ENCODE peak calls at places on chromosome 22, in six cellular contexts. X is tibial nerve, Z is ovary, W is stomach, B is heart left ventricle, C is endothelial cell of umbilical vein. S is an unnamed sample.

GRCh38 chr22:26617251-26618199 is at the start of gene CRYBB1:
- DNase-seq in X (no peak), W (no peak), B (peak), Z (no peak), C (no peak), S (no peak)

GRCh38 chr22:23801886-23802377 is 15.2 kb downstream of the SMARCB1 start:
- DNase-seq in C (no peak), Z (no peak), X (no peak), W (no peak), B (no peak), S (no peak)

GRCh38 chr22:46625113-46625842 is 5.1 kb downstream of the GRAMD4 start:
- DNase-seq in X (no peak), B (peak), W (no peak), Z (no peak), C (no peak), S (no peak)

GRCh38 chr22:25750569-25751173 is 8.7 kb downstream of the MYO18B start:
- DNase-seq in B (no peak), Z (no peak), W (no peak), X (no peak), C (no peak), S (no peak)

GRCh38 chr22:47901911-47902310 is 1139.5 kb downstream of the TBC1D22A start:
- DNase-seq in W (no peak), C (no peak), Z (no peak), X (no peak), B (no peak), S (no peak)

GRCh38 chr22:47807506-47807905 is 1045.1 kb downstream of the TBC1D22A start:
- DNase-seq in B (no peak), C (no peak), X (no peak), Z (no peak), W (no peak), S (no peak)

GRCh38 chr22:48356731-48357130 is 1470.9 kb downstream of the BRD1 start:
- DNase-seq in X (no peak), B (no peak), Z (no peak), W (no peak), C (no peak), S (no peak)

GRCh38 chr22:24985824-24986214 is 33.3 kb downstream of the KIAA1671 start:
- DNase-seq in C (peak), X (no peak), B (no peak), Z (no peak), W (no peak), S (no peak)

GRCh38 chr22:39873963-39874362 is 19.6 kb downstream of the ENTHD1 start:
- DNase-seq in C (no peak), X (no peak), W (no peak), Z (no peak), B (no peak), S (no peak)

GRCh38 chr22:31289335-31289734 is 3.0 kb downstream of the PIK3IP1 start:
- DNase-seq in Z (peak), B (no peak), C (no peak), X (no peak), W (peak), S (no peak)

GRCh38 chr22:47371263-47372090 is 609.0 kb downstream of the TBC1D22A start:
- DNase-seq in B (no peak), C (no peak), Z (no peak), W (peak), X (no peak), S (no peak)

GRCh38 chr22:24225044-24225601 is 19.8 kb downstream of the GGT5 start:
- DNase-seq in B (no peak), X (no peak), Z (no peak), W (no peak), C (no peak), S (no peak)

GRCh38 chr22:17969732-17970131 is 54.6 kb downstream of the MICAL3 start:
- DNase-seq in C (peak), X (no peak), Z (no peak), B (peak), W (no peak), S (peak)

GRCh38 chr22:28710889-28711285 is 30.7 kb downstream of the CHEK2 start:
- DNase-seq in W (no peak), Z (no peak), B (no peak), C (peak), X (no peak), S (no peak)

GRCh38 chr22:23911318-23911980 is 17.3 kb downstream of the MIF start:
- DNase-seq in B (no peak), W (no peak), C (no peak), Z (peak), X (no peak), S (no peak)

GRCh38 chr22:29509815-29510214 is 29.8 kb downstream of the NEFH start:
- DNase-seq in X (no peak), C (no peak), B (no peak), W (no peak), Z (no peak), S (no peak)

GRCh38 chr22:18024956-18025720 is 777 bp upstream of the MICAL3 start:
- DNase-seq in Z (no peak), W (no peak), C (no peak), X (no peak), B (no peak), S (no peak)

GRCh38 chr22:17944205-17944725 is 80.1 kb downstream of the MICAL3 start:
- DNase-seq in Z (no peak), B (no peak), X (no peak), W (no peak), C (no peak), S (no peak)

GRCh38 chr22:17931400-17931825 is 92.9 kb downstream of the MICAL3 start:
- DNase-seq in X (no peak), C (no peak), W (peak), Z (no peak), B (no peak), S (no peak)

GRCh38 chr22:39498802-39499201 is 3.3 kb upstream of the MIEF1 start:
- DNase-seq in Z (no peak), W (no peak), C (no peak), X (no peak), B (no peak), S (no peak)

GRCh38 chr22:31879585-31879984 is 64.8 kb upstream of the YWHAH start:
- DNase-seq in W (no peak), Z (no peak), C (no peak), X (no peak), B (no peak), S (no peak)

GRCh38 chr22:29269230-29269604 is 1.1 kb downstream of the EWSR1 start:
- DNase-seq in C (no peak), W (no peak), X (no peak), Z (no peak), B (no peak), S (no peak)

GRCh38 chr22:20744456-20744855 is 29.5 kb upstream of the SERPIND1 start:
- DNase-seq in Z (no peak), C (no peak), X (no peak), W (no peak), B (peak), S (no peak)
- TF ChIP-seq POLR2A in Z (no peak), C (no peak), X (no peak), W (no peak), B (no peak), S (no peak)

GRCh38 chr22:22671506-22671905 is 27.1 kb downstream of the GGTLC2 start:
- DNase-seq in C (no peak), X (no peak), W (no peak), Z (no peak), B (no peak), S (no peak)
- TF ChIP-seq POLR2A in C (no peak), X (no peak), W (no peak), Z (no peak), B (no peak), S (no peak)

GRCh38 chr22:36350751-36351594 is 36.8 kb downstream of the MYH9 start:
- DNase-seq in C (peak), B (no peak), Z (peak), X (no peak), W (no peak), S (no peak)

GRCh38 chr22:36349726-36350125 is 38.0 kb downstream of the MYH9 start:
- DNase-seq in B (no peak), X (no peak), W (no peak), Z (no peak), C (peak), S (no peak)

GRCh38 chr22:36352775-36353507 is 34.8 kb downstream of the MYH9 start:
- DNase-seq in Z (peak), C (peak), B (no peak), W (peak), X (peak), S (no peak)

GRCh38 chr22:36355362-36355761 is 32.4 kb downstream of the MYH9 start:
- DNase-seq in C (no peak), X (no peak), W (no peak), Z (no peak), B (no peak), S (no peak)

DNA sequence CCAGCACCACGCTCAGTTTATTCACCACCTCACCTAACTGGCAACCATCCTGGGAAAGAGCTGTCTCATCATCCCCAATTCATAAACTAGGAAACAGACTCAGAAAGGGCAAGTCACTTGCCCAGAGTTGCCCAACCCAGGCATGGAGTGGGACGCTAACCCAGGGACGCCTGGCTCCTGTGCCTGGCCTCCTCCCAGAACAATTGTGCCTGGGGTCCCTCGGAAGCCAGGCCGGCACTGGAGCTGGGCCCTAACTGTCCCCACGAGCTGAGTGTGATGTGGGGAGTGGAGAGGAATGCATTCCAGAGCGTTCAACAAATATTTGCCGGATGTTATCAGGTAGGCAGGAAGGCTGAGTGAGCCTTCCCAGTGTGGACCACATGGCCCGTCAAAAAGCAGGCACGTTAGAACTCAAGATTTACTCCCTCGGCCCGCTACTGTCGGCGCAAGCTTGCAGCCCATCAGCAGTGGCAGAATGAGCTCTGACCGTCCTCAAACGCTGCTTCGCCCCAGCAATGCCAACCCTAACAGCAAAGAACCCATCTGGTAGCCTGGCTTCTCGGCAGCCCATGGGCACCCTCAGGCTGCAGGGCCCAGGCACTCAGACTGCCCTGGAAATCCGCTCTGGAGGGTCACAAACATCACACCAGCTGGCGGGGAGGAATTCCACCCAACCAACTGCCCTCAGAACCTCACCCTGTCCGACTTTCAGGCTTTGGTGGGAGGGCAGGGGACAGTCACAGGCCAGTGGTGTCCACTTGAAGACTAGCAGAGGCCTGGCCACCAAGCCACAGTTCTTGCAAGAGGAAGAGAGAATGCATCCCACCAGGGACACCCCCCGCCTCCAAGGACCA is 35.6 kb downstream of the MYH9 start:
- DNase-seq in C (no peak), W (peak), B (no peak), Z (no peak), X (no peak), S (no peak)
- TF ChIP-seq POLR2A in C (peak), W (no peak), B (no peak), Z (no peak), X (no peak), S (no peak)

DNA sequence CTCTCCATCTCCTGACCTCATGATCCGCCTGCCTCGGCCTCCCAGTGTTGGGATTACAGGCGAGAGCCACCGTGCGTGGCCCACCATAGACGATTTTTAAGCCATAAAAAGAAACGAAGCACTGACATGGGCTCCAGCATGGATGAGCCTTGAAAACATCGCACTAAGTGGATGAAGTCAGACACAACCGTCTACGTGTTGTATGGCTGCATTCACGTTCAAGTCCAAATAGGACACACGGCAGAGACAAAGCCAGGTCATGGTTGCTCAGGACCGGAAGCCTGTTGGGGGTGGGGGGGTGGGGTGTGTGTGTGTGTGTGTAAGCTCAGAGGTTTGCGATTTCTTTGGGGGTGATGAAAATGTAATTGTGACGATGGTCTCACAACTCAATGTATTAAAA is 10.0 kb downstream of the RRP7A start:
- DNase-seq in X (no peak), B (no peak), C (no peak), W (no peak), Z (no peak), S (no peak)
- TF ChIP-seq POLR2A in X (no peak), B (no peak), C (peak), W (no peak), Z (no peak), S (no peak)

GRCh38 chr22:49825436-49825835 is 2.2 kb downstream of the BRD1 start:
- DNase-seq in X (no peak), B (no peak), Z (no peak), W (no peak), C (peak), S (no peak)

GRCh38 chr22:49825944-49826602 is 1.6 kb downstream of the BRD1 start:
- DNase-seq in B (peak), W (peak), C (peak), Z (no peak), X (no peak), S (no peak)

GRCh38 chr22:49827307-49827852 is 293 bp downstream of the BRD1 start:
- DNase-seq in Z (peak), B (no peak), W (no peak), C (no peak), X (no peak), S (no peak)

GRCh38 chr22:49827853-49828598 is at the start of gene BRD1:
- DNase-seq in B (peak), C (peak), W (peak), Z (peak), X (no peak), S (no peak)

GRCh38 chr22:49826603-49827306 is 918 bp downstream of the BRD1 start:
- DNase-seq in B (peak), Z (peak), X (no peak), W (peak), C (peak), S (no peak)
- TF ChIP-seq POLR2A in B (no peak), Z (no peak), X (no peak), W (no peak), C (no peak), S (no peak)

GRCh38 chr22:33921576-33922181 is 1.4 kb upstream of the LARGE1 start:
- DNase-seq in C (no peak), X (peak), W (peak), B (peak), Z (peak), S (peak)
- TF ChIP-seq POLR2A in C (no peak), X (peak), W (no peak), B (no peak), Z (no peak), S (no peak)

GRCh38 chr22:37898441-37899181 is 7.5 kb upstream of the MICALL1 start:
- DNase-seq in C (no peak), X (no peak), B (no peak), W (peak), Z (no peak), S (no peak)

GRCh38 chr22:37896939-37897338 is 9.2 kb upstream of the MICALL1 start:
- DNase-seq in X (no peak), B (no peak), Z (no peak), W (no peak), C (no peak), S (no peak)

GRCh38 chr22:37897805-37898204 is 8.3 kb upstream of the MICALL1 start:
- DNase-seq in W (no peak), C (no peak), X (no peak), B (no peak), Z (no peak), S (no peak)

GRCh38 chr22:37894939-37895670 is 11.0 kb upstream of the MICALL1 start:
- DNase-seq in B (no peak), C (no peak), Z (no peak), X (no peak), W (peak), S (no peak)

GRCh38 chr22:37896181-37896592 is 9.9 kb upstream of the MICALL1 start:
- DNase-seq in B (no peak), X (no peak), C (peak), Z (no peak), W (peak), S (no peak)
- TF ChIP-seq POLR2A in B (no peak), X (no peak), C (no peak), Z (no peak), W (no peak), S (no peak)

GRCh38 chr22:37484115-37485005 is 1.8 kb downstream of the MFNG start:
- DNase-seq in B (peak), Z (no peak), C (peak), X (peak), W (peak), S (no peak)
- TF ChIP-seq POLR2A in B (no peak), Z (no peak), C (peak), X (peak), W (no peak), S (no peak)

GRCh38 chr22:45231293-45231692 is 9.4 kb downstream of the KIAA0930 start:
- DNase-seq in B (no peak), Z (no peak), X (no peak), W (no peak), C (no peak), S (no peak)

GRCh38 chr22:45235101-45235777 is 5.5 kb downstream of the KIAA0930 start:
- DNase-seq in B (peak), Z (no peak), W (peak), C (no peak), X (no peak), S (no peak)

GRCh38 chr22:45235851-45236342 is 4.8 kb downstream of the KIAA0930 start:
- DNase-seq in W (no peak), X (no peak), C (no peak), Z (no peak), B (no peak), S (no peak)

GRCh38 chr22:45233386-45233785 is 7.3 kb downstream of the KIAA0930 start:
- DNase-seq in Z (no peak), X (no peak), C (no peak), W (no peak), B (no peak), S (no peak)

GRCh38 chr22:45233827-45234226 is 6.9 kb downstream of the KIAA0930 start:
- DNase-seq in Z (no peak), X (no peak), B (no peak), C (no peak), W (no peak), S (no peak)
- TF ChIP-seq POLR2A in Z (no peak), X (no peak), B (no peak), C (no peak), W (no peak), S (no peak)

GRCh38 chr22:42169055-42169469 is 38.5 kb upstream of the CYP2D6 start:
- DNase-seq in B (peak), Z (peak), W (peak), C (peak), X (peak), S (no peak)
- TF ChIP-seq POLR2A in B (no peak), Z (peak), W (no peak), C (no peak), X (no peak), S (no peak)